ENCODE peak calls at places on chromosomes 12 and 14, in ten cellular contexts. One of them, this sample, is unnamed.
A peak's percentile ranks its signal among the peaks of the same experiment; 100 is the strongest.

GRCh38 chr12:5518584-5519365 is 86.9 kb downstream of the NTF3 start:
- DNase-seq in body of pancreas: no peak
- DNase-seq in IMR-90: no peak
- DNase-seq in neuronal stem cell: no peak
- DNase-seq in skeletal muscle cell: no peak
- DNase-seq in iPS-NIHi11: peak; percentile 69
- DNase-seq in T-helper 9 cell: no peak
- DNase-seq in hepatic stellate cell: no peak
- DNase-seq in SW 1271: no peak
- DNase-seq in mesothelial cell of epicardium: no peak
- DNase-seq in this sample: no peak

GRCh38 chr14:75752907-75753594 is 92.0 kb downstream of the TTLL5 start:
- DNase-seq in body of pancreas: no peak
- DNase-seq in IMR-90: peak; percentile 42
- DNase-seq in neuronal stem cell: no peak
- DNase-seq in skeletal muscle cell: no peak
- DNase-seq in iPS-NIHi11: no peak
- DNase-seq in T-helper 9 cell: no peak
- DNase-seq in hepatic stellate cell: peak; percentile 9
- DNase-seq in SW 1271: no peak
- DNase-seq in mesothelial cell of epicardium: no peak
- DNase-seq in this sample: no peak

GRCh38 chr12:59031313-59031712 is 111.0 kb upstream of the LRIG3 start:
- DNase-seq in body of pancreas: no peak
- DNase-seq in IMR-90: no peak
- DNase-seq in neuronal stem cell: no peak
- DNase-seq in skeletal muscle cell: no peak
- DNase-seq in iPS-NIHi11: no peak
- DNase-seq in T-helper 9 cell: no peak
- DNase-seq in hepatic stellate cell: no peak
- DNase-seq in SW 1271: no peak
- DNase-seq in mesothelial cell of epicardium: no peak
- DNase-seq in this sample: no peak

GRCh38 chr12:41466762-41467270 is 278.7 kb downstream of the PDZRN4 start:
- DNase-seq in body of pancreas: peak; percentile 5
- DNase-seq in IMR-90: no peak
- DNase-seq in neuronal stem cell: no peak
- DNase-seq in skeletal muscle cell: no peak
- DNase-seq in iPS-NIHi11: peak; percentile 32
- DNase-seq in T-helper 9 cell: no peak
- DNase-seq in hepatic stellate cell: no peak
- DNase-seq in SW 1271: no peak
- DNase-seq in mesothelial cell of epicardium: no peak
- DNase-seq in this sample: no peak

GRCh38 chr12:24997970-24998582 is 49.2 kb upstream of the BCAT1 start:
- DNase-seq in body of pancreas: no peak
- DNase-seq in IMR-90: peak; percentile 91
- DNase-seq in neuronal stem cell: no peak
- DNase-seq in skeletal muscle cell: peak; percentile 75
- DNase-seq in iPS-NIHi11: no peak
- DNase-seq in T-helper 9 cell: no peak
- DNase-seq in hepatic stellate cell: peak; percentile 49
- DNase-seq in SW 1271: no peak
- DNase-seq in mesothelial cell of epicardium: no peak
- DNase-seq in this sample: no peak

GRCh38 chr12:110262442-110263388 is 18.3 kb upstream of the ATP2A2 start:
- DNase-seq in body of pancreas: no peak
- DNase-seq in IMR-90: peak; percentile 72
- DNase-seq in neuronal stem cell: no peak
- DNase-seq in skeletal muscle cell: no peak
- DNase-seq in iPS-NIHi11: no peak
- DNase-seq in T-helper 9 cell: no peak
- DNase-seq in hepatic stellate cell: no peak
- DNase-seq in SW 1271: no peak
- DNase-seq in mesothelial cell of epicardium: no peak
- DNase-seq in this sample: no peak

GRCh38 chr12:4296749-4297148 is 23.2 kb downstream of the CCND2 start:
- DNase-seq in body of pancreas: no peak
- DNase-seq in IMR-90: no peak
- DNase-seq in neuronal stem cell: no peak
- DNase-seq in skeletal muscle cell: no peak
- DNase-seq in iPS-NIHi11: no peak
- DNase-seq in T-helper 9 cell: no peak
- DNase-seq in hepatic stellate cell: no peak
- DNase-seq in SW 1271: no peak
- DNase-seq in mesothelial cell of epicardium: no peak
- DNase-seq in this sample: no peak

GRCh38 chr14:32933943-32934890 is 4.5 kb upstream of the NPAS3 start:
- DNase-seq in body of pancreas: no peak
- DNase-seq in IMR-90: no peak
- DNase-seq in neuronal stem cell: peak; percentile 63
- DNase-seq in skeletal muscle cell: no peak
- DNase-seq in iPS-NIHi11: peak; percentile 63
- DNase-seq in T-helper 9 cell: no peak
- DNase-seq in hepatic stellate cell: no peak
- DNase-seq in SW 1271: no peak
- DNase-seq in mesothelial cell of epicardium: peak; percentile 54
- DNase-seq in this sample: no peak

GRCh38 chr14:104725772-104726548 is 1.9 kb downstream of the ADSS1 start:
- DNase-seq in body of pancreas: no peak
- DNase-seq in IMR-90: no peak
- DNase-seq in neuronal stem cell: no peak
- DNase-seq in skeletal muscle cell: no peak
- DNase-seq in iPS-NIHi11: no peak
- DNase-seq in T-helper 9 cell: no peak
- DNase-seq in hepatic stellate cell: no peak
- DNase-seq in SW 1271: no peak
- DNase-seq in mesothelial cell of epicardium: no peak
- DNase-seq in this sample: no peak

GRCh38 chr12:119153477-119154434 is 25.0 kb upstream of the HSPB8 start:
- DNase-seq in body of pancreas: peak; percentile 75
- DNase-seq in IMR-90: peak; percentile 17
- DNase-seq in neuronal stem cell: peak; percentile 87
- DNase-seq in skeletal muscle cell: no peak
- DNase-seq in iPS-NIHi11: peak; percentile 90
- DNase-seq in T-helper 9 cell: no peak
- DNase-seq in hepatic stellate cell: no peak
- DNase-seq in SW 1271: peak; percentile 3
- DNase-seq in mesothelial cell of epicardium: peak; percentile 94
- DNase-seq in this sample: no peak

GRCh38 chr14:86799244-86799647 is 1193.7 kb downstream of the GALC start:
- DNase-seq in body of pancreas: peak; percentile 24
- DNase-seq in IMR-90: peak; percentile 98
- DNase-seq in neuronal stem cell: no peak
- DNase-seq in skeletal muscle cell: peak; percentile 94
- DNase-seq in iPS-NIHi11: no peak
- DNase-seq in T-helper 9 cell: no peak
- DNase-seq in hepatic stellate cell: no peak
- DNase-seq in SW 1271: peak; percentile 46
- DNase-seq in mesothelial cell of epicardium: no peak
- DNase-seq in this sample: peak; percentile 27

GRCh38 chr12:118946256-118946655 is 35.1 kb upstream of the SRRM4 start:
- DNase-seq in body of pancreas: no peak
- DNase-seq in IMR-90: no peak
- DNase-seq in neuronal stem cell: no peak
- DNase-seq in skeletal muscle cell: no peak
- DNase-seq in iPS-NIHi11: no peak
- DNase-seq in T-helper 9 cell: no peak
- DNase-seq in hepatic stellate cell: no peak
- DNase-seq in SW 1271: no peak
- DNase-seq in mesothelial cell of epicardium: no peak
- DNase-seq in this sample: no peak

GRCh38 chr14:93331375-93332031 is 1.3 kb downstream of the BTBD7 start:
- DNase-seq in body of pancreas: peak; percentile 19
- DNase-seq in IMR-90: no peak
- DNase-seq in neuronal stem cell: no peak
- DNase-seq in skeletal muscle cell: no peak
- DNase-seq in iPS-NIHi11: no peak
- DNase-seq in T-helper 9 cell: no peak
- DNase-seq in hepatic stellate cell: no peak
- DNase-seq in SW 1271: no peak
- DNase-seq in mesothelial cell of epicardium: no peak
- DNase-seq in this sample: no peak

GRCh38 chr12:22851532-22851931 is 226.6 kb downstream of the ETNK1 start:
- DNase-seq in body of pancreas: no peak
- DNase-seq in IMR-90: no peak
- DNase-seq in neuronal stem cell: no peak
- DNase-seq in skeletal muscle cell: no peak
- DNase-seq in iPS-NIHi11: no peak
- DNase-seq in T-helper 9 cell: no peak
- DNase-seq in hepatic stellate cell: no peak
- DNase-seq in SW 1271: no peak
- DNase-seq in mesothelial cell of epicardium: no peak
- DNase-seq in this sample: no peak

GRCh38 chr12:104888892-104889291 is 69.2 kb downstream of the SLC41A2 start:
- DNase-seq in body of pancreas: no peak
- DNase-seq in IMR-90: no peak
- DNase-seq in neuronal stem cell: no peak
- DNase-seq in skeletal muscle cell: no peak
- DNase-seq in iPS-NIHi11: no peak
- DNase-seq in T-helper 9 cell: no peak
- DNase-seq in hepatic stellate cell: no peak
- DNase-seq in SW 1271: no peak
- DNase-seq in mesothelial cell of epicardium: no peak
- DNase-seq in this sample: no peak

GRCh38 chr14:53710615-53711014 is 246.0 kb downstream of the BMP4 start:
- DNase-seq in body of pancreas: no peak
- DNase-seq in IMR-90: no peak
- DNase-seq in neuronal stem cell: no peak
- DNase-seq in skeletal muscle cell: no peak
- DNase-seq in iPS-NIHi11: no peak
- DNase-seq in T-helper 9 cell: no peak
- DNase-seq in hepatic stellate cell: no peak
- DNase-seq in SW 1271: no peak
- DNase-seq in mesothelial cell of epicardium: no peak
- DNase-seq in this sample: no peak

GRCh38 chr12:25495336-25496097 is 57.6 kb downstream of the LMNTD1 start:
- DNase-seq in body of pancreas: no peak
- DNase-seq in IMR-90: peak; percentile 89
- DNase-seq in neuronal stem cell: no peak
- DNase-seq in skeletal muscle cell: peak; percentile 73
- DNase-seq in iPS-NIHi11: no peak
- DNase-seq in T-helper 9 cell: no peak
- DNase-seq in hepatic stellate cell: peak; percentile 47
- DNase-seq in SW 1271: peak; percentile 68
- DNase-seq in mesothelial cell of epicardium: no peak
- DNase-seq in this sample: peak; percentile 71

GRCh38 chr12:28936711-28937110 is 212.4 kb upstream of the FAR2 start:
- DNase-seq in body of pancreas: no peak
- DNase-seq in IMR-90: no peak
- DNase-seq in neuronal stem cell: no peak
- DNase-seq in skeletal muscle cell: no peak
- DNase-seq in iPS-NIHi11: no peak
- DNase-seq in T-helper 9 cell: no peak
- DNase-seq in hepatic stellate cell: no peak
- DNase-seq in SW 1271: no peak
- DNase-seq in mesothelial cell of epicardium: no peak
- DNase-seq in this sample: no peak

GRCh38 chr12:66964629-66965028 is 285.8 kb upstream of the GRIP1 start:
- DNase-seq in body of pancreas: no peak
- DNase-seq in IMR-90: no peak
- DNase-seq in neuronal stem cell: no peak
- DNase-seq in skeletal muscle cell: no peak
- DNase-seq in iPS-NIHi11: no peak
- DNase-seq in T-helper 9 cell: peak; percentile 12
- DNase-seq in hepatic stellate cell: no peak
- DNase-seq in SW 1271: peak; percentile 10
- DNase-seq in mesothelial cell of epicardium: no peak
- DNase-seq in this sample: no peak

GRCh38 chr14:67940894-67941455 is 121.4 kb downstream of the RAD51B start:
- DNase-seq in body of pancreas: peak; percentile 17
- DNase-seq in IMR-90: peak; percentile 83
- DNase-seq in neuronal stem cell: peak; percentile 14
- DNase-seq in skeletal muscle cell: peak; percentile 88
- DNase-seq in iPS-NIHi11: no peak
- DNase-seq in T-helper 9 cell: no peak
- DNase-seq in hepatic stellate cell: peak; percentile 29
- DNase-seq in SW 1271: no peak
- DNase-seq in mesothelial cell of epicardium: no peak
- DNase-seq in this sample: no peak

GRCh38 chr14:66746316-66747006 is 238.5 kb downstream of the GPHN start:
- DNase-seq in body of pancreas: peak; percentile 45
- DNase-seq in IMR-90: peak; percentile 58
- DNase-seq in neuronal stem cell: peak; percentile 4
- DNase-seq in skeletal muscle cell: peak; percentile 5
- DNase-seq in iPS-NIHi11: peak; percentile 28
- DNase-seq in T-helper 9 cell: no peak
- DNase-seq in hepatic stellate cell: peak; percentile 11
- DNase-seq in SW 1271: peak; percentile 39
- DNase-seq in mesothelial cell of epicardium: no peak
- DNase-seq in this sample: peak; percentile 67

GRCh38 chr12:90510948-90511347 is 444.0 kb downstream of the CCER1 start:
- DNase-seq in body of pancreas: no peak
- DNase-seq in IMR-90: peak; percentile 76
- DNase-seq in neuronal stem cell: no peak
- DNase-seq in skeletal muscle cell: peak; percentile 85
- DNase-seq in iPS-NIHi11: no peak
- DNase-seq in T-helper 9 cell: no peak
- DNase-seq in hepatic stellate cell: no peak
- DNase-seq in SW 1271: no peak
- DNase-seq in mesothelial cell of epicardium: no peak
- DNase-seq in this sample: no peak

GRCh38 chr12:108772896-108773797 is 41.8 kb upstream of the CORO1C start:
- DNase-seq in body of pancreas: no peak
- DNase-seq in IMR-90: no peak
- DNase-seq in neuronal stem cell: no peak
- DNase-seq in skeletal muscle cell: no peak
- DNase-seq in iPS-NIHi11: no peak
- DNase-seq in T-helper 9 cell: no peak
- DNase-seq in hepatic stellate cell: no peak
- DNase-seq in SW 1271: no peak
- DNase-seq in mesothelial cell of epicardium: no peak
- DNase-seq in this sample: no peak

This sample was measured in HTR-8/SVneo.